ENCODE peak calls at places on chromosomes 12 and 14, in five cellular contexts. N is suprapubic skin; X is CD4-positive, alpha-beta memory T cell; O is mesenchymal stem cell; K is hepatocyte. Y is an unnamed sample. For H3K36me3, the result is how much of the 10 kb centered on the place peaks cover.

GRCh38 chr12:54521291-54522062 is 23.9 kb downstream of the NCKAP1L start:
- DNase-seq in N (no peak), K (no peak), X (no peak), O (no peak), Y (no peak)

GRCh38 chr14:48936352-48936751 is 649.8 kb downstream of the RPS29 start:
- DNase-seq in X (no peak), K (peak), O (peak), N (no peak), Y (no peak)

GRCh38 chr12:1830401-1830845 is 10.1 kb downstream of the LRTM2 start:
- DNase-seq in O (no peak), X (no peak), K (no peak), N (no peak), Y (no peak)

GRCh38 chr14:45559626-45560025 is 306.6 kb upstream of the MIS18BP1 start:
- DNase-seq in O (no peak), X (no peak), N (no peak), K (no peak), Y (no peak)

GRCh38 chr12:32489070-32489469 is 89.7 kb downstream of the FGD4 start:
- DNase-seq in X (no peak), K (no peak), N (no peak), O (no peak), Y (no peak)

GRCh38 chr14:28772613-28773012 is 6.0 kb downstream of the FOXG1 start:
- DNase-seq in K (no peak), O (no peak), N (no peak), X (no peak), Y (no peak)

GRCh38 chr14:37035401-37035800 is 137.0 kb downstream of the SLC25A21 start:
- DNase-seq in N (no peak), O (no peak), X (no peak), K (no peak), Y (no peak)

GRCh38 chr12:96241484-96242256 is 47.5 kb downstream of the ELK3 start:
- DNase-seq in X (peak), O (peak), N (peak), K (peak), Y (peak)

GRCh38 chr14:30445394-30445793 is 113.6 kb upstream of the G2E3 start:
- DNase-seq in O (no peak), N (no peak), K (no peak), X (no peak), Y (no peak)

GRCh38 chr12:75551477-75551876 is 40.1 kb upstream of the KRR1 start:
- DNase-seq in X (no peak), O (no peak), N (no peak), K (no peak), Y (no peak)

GRCh38 chr14:88986146-88986841 is 161.8 kb downstream of the TTC8 start:
- DNase-seq in N (no peak), X (no peak), K (peak), O (peak), Y (no peak)

GRCh38 chr12:54477259-54477658 is 3.9 kb upstream of the GTSF1 start:
- DNase-seq in K (no peak), N (no peak), O (no peak), X (no peak), Y (no peak)

DNA sequence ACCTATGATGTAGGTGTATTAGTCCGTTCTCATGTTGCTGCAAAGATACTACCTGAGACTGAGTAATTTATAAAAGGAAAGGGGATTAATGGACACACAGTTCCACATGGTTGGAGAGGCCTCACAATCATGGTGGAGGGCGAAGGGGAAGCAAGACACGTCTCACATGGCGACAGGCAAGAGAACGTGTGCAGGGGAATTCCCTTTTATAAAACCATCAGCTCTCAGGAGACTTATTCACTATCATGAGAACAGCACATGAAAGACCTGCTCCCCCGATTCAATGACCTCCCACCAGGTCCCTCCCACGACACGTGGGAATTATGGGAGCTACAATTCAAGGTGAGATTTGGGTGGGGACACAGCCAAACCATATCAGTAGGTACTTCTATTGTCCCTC is 58.7 kb upstream of the DICER1 start:
- DNase-seq in X (no peak), O (no peak), N (no peak), K (no peak), Y (no peak)
- H3K36me3 ChIP-seq in X (under half), O (under half), N (under half), K (under half), Y (under half)

GRCh38 chr14:97840159-97840558 is 1043.0 kb downstream of the VRK1 start:
- DNase-seq in O (no peak), X (no peak), N (no peak), K (no peak), Y (no peak)
- H3K4me3 ChIP-seq in O (no peak), X (no peak), N (no peak), K (no peak), Y (no peak)

DNA sequence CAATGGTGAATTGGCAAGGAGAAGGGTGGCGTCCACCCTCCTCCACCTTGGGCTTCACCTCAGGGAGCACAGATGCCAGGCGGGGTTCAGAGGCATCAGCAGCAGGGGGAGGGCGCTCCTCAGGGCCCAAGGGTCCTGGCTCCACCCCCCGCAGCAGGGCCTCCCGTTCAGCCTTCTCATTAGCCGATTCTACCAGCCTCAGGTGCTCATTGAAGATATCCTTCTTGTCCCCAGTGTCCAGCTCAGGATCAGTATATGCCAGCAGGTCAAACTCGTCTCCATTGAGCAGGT is 19.3 kb upstream of the PRKAG1 start:
- DNase-seq in X (no peak), N (no peak), K (no peak), O (no peak), Y (no peak)
- H3K36me3 ChIP-seq in X (half or more), N (half or more), K (under half), O (half or more), Y (under half)

DNA sequence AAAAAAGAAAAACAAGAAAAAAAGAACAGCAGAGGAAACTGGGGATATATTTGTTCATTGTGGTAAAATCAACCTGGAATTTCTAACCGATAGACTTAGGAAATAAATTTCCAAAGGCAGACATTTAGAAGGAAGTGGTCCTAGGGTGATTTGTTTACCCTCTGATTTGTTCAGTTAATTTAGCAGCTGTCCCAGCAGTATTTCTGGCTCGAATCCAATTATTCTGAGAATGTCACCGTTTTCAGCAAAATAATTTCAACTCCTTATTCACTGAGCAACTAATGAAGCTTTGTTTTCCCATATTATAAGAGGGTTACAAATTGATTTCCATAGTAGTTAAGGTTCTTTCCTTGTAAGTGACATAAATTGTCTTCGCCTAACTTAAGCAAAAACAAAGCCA is 285.2 kb upstream of the SYT10 start:
- DNase-seq in K (no peak), X (no peak), N (no peak), O (no peak), Y (no peak)
- H3K4me3 ChIP-seq in K (no peak), X (no peak), N (no peak), O (no peak), Y (no peak)

GRCh38 chr14:50421499-50421898 is 24.8 kb upstream of the CDKL1 start:
- DNase-seq in O (no peak), K (no peak), N (no peak), X (no peak), Y (no peak)

GRCh38 chr14:50423529-50423928 is 26.8 kb upstream of the CDKL1 start:
- DNase-seq in O (no peak), N (no peak), X (no peak), K (no peak), Y (no peak)

GRCh38 chr14:50417853-50418252 is 21.2 kb upstream of the CDKL1 start:
- DNase-seq in K (no peak), N (no peak), O (no peak), X (no peak), Y (no peak)
- H3K36me3 ChIP-seq in K (under half), N (under half), O (half or more), X (under half), Y (under half)

GRCh38 chr14:22752422-22752821 is 14.1 kb upstream of the OXA1L start:
- DNase-seq in O (no peak), X (no peak), N (no peak), K (no peak), Y (no peak)
- H3K4me3 ChIP-seq in O (no peak), X (no peak), N (no peak), K (no peak), Y (no peak)

DNA sequence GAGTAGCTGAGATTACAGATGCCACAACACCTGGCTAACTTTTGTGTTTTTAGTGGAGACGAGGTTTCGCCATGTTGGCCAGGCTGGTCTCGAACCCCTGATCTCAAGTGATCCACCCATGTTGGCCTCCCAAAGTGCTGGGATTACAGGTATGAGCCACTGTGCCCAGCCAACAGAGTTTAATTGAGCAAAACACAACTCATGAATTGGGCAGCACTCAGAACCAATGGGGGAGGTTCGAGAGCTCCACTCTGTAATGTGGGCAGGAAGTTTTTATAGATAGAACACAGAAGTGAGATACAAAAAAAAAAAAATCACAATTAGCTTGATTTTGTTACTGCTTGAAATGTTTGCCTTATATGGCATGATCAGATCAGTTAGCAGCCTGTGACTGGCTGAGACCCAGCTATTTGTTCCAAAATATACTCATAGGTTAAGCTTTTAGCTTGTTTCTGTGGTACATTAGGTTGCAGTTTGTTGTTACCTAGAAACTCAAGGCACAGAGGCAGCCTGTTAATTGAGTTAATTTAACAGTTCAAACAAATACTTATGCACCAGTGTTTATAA is 1.4 kb upstream of the P2RX2 start:
- DNase-seq in N (no peak), O (no peak), K (no peak), X (no peak), Y (peak)
- H3K36me3 ChIP-seq in N (under half), O (under half), K (under half), X (under half), Y (under half)

GRCh38 chr14:73227812-73228781 is 9.2 kb upstream of the PAPLN start:
- DNase-seq in O (peak), K (peak), X (no peak), N (no peak), Y (no peak)
- H3K4me3 ChIP-seq in O (no peak), K (no peak), X (no peak), N (no peak), Y (no peak)

GRCh38 chr14:34124585-34124984 is 173.7 kb upstream of the EGLN3 start:
- DNase-seq in O (no peak), K (no peak), X (no peak), N (no peak), Y (no peak)
- H3K36me3 ChIP-seq in O (under half), K (under half), X (under half), N (under half), Y (under half)